ENCODE peak calls at places on chromosomes 6 and 20, in seven cellular contexts. Y is PC-9; C is psoas muscle; L is G401; J is CD8-positive, alpha-beta T cell; V is LHCN-M2; W is COR-L47. N is an unnamed sample.

GRCh38 chr6:43796910-43797890 is 27.2 kb downstream of the VEGFA start:
- DNase-seq in Y (no peak), C (no peak), L (no peak), J (no peak), V (no peak), W (no peak), N (no peak)

GRCh38 chr20:45880988-45881788 is at the start of gene ZSWIM1:
- DNase-seq in Y (peak; percentile 98), C (peak; percentile 99), L (peak; percentile 99), J (peak; percentile 99), V (peak; percentile 99), W (peak; percentile 98), N (peak; percentile 99)

GRCh38 chr6:56450882-56451739 is 191.6 kb downstream of the DST start:
- DNase-seq in Y (no peak), C (peak; percentile 29), L (peak; percentile 28), J (no peak), V (no peak), W (no peak), N (no peak)

GRCh38 chr6:51792273-51793030 is 295.0 kb downstream of the PKHD1 start:
- DNase-seq in Y (no peak), C (no peak), L (no peak), J (no peak), V (no peak), W (no peak), N (no peak)

GRCh38 chr20:50070361-50070760 is 42.6 kb downstream of the UBE2V1 start:
- DNase-seq in Y (no peak), C (no peak), L (no peak), J (no peak), V (no peak), W (no peak), N (no peak)

GRCh38 chr6:44730771-44731391 is 343.4 kb downstream of the CDC5L start:
- DNase-seq in Y (no peak), C (no peak), L (no peak), J (no peak), V (peak; percentile 55), W (no peak), N (no peak)

GRCh38 chr6:28207244-28208179 is 17.6 kb upstream of the ZSCAN9 start:
- DNase-seq in Y (no peak), C (no peak), L (no peak), J (no peak), V (peak; percentile 52), W (no peak), N (no peak)

GRCh38 chr6:64221776-64222175 is 586.2 kb downstream of the PHF3 start:
- DNase-seq in Y (no peak), C (no peak), L (no peak), J (no peak), V (no peak), W (no peak), N (no peak)

GRCh38 chr6:1390805-1391511 is 1.6 kb downstream of the FOXF2 start:
- DNase-seq in Y (no peak), C (no peak), L (no peak), J (no peak), V (no peak), W (no peak), N (no peak)

GRCh38 chr6:21604081-21604480 is 10.5 kb downstream of the SOX4 start:
- DNase-seq in Y (no peak), C (no peak), L (no peak), J (no peak), V (no peak), W (no peak), N (no peak)

GRCh38 chr6:170081556-170081955 is 209.3 kb downstream of the DLL1 start:
- DNase-seq in Y (no peak), C (no peak), L (no peak), J (no peak), V (no peak), W (no peak), N (no peak)